ENCODE peak calls at places on chromosome 11, in ten cellular contexts. A, X, U, S, M, W, F, Y, H and Q are unnamed samples.

GRCh38 chr11:132131962-132132361 is 761.5 kb downstream of the NTM start:
- DNase-seq in A (no peak), X (no peak), U (no peak), S (no peak), M (no peak), W (no peak), F (no peak), Y (no peak), H (no peak), Q (no peak)

GRCh38 chr11:120612363-120613263 is 101.1 kb downstream of the GRIK4 start:
- DNase-seq in A (peak), X (no peak), U (no peak), S (peak), M (peak), W (no peak), F (no peak), Y (peak), H (no peak), Q (no peak)

GRCh38 chr11:65558785-65559509 is 788 bp upstream of the LTBP3 start:
- DNase-seq in A (no peak), X (no peak), U (no peak), S (peak), M (no peak), W (peak), F (peak), Y (peak), H (no peak), Q (no peak)

GRCh38 chr11:36605221-36606216 is 7.5 kb upstream of the RAG2 start:
- DNase-seq in A (no peak), X (no peak), U (no peak), S (no peak), M (no peak), W (no peak), F (no peak), Y (no peak), H (no peak), Q (no peak)

GRCh38 chr11:33227578-33228261 is 29.5 kb upstream of the HIPK3 start:
- DNase-seq in A (no peak), X (no peak), U (no peak), S (no peak), M (no peak), W (no peak), F (no peak), Y (no peak), H (no peak), Q (no peak)

GRCh38 chr11:111591187-111591960 is 10.9 kb upstream of the SIK2 start:
- DNase-seq in A (no peak), X (no peak), U (no peak), S (no peak), M (no peak), W (no peak), F (no peak), Y (no peak), H (no peak), Q (no peak)

GRCh38 chr11:7892059-7892699 is 38.9 kb downstream of the OR10A6 start:
- DNase-seq in A (no peak), X (no peak), U (no peak), S (no peak), M (no peak), W (no peak), F (no peak), Y (no peak), H (no peak), Q (no peak)

GRCh38 chr11:42778193-42778592 is 533.6 kb upstream of the API5 start:
- DNase-seq in A (no peak), X (no peak), U (no peak), S (no peak), M (no peak), W (no peak), F (no peak), Y (no peak), H (no peak), Q (no peak)

GRCh38 chr11:57001674-57002401 is 13.1 kb downstream of the OR5AK2 start:
- DNase-seq in A (no peak), X (no peak), U (no peak), S (no peak), M (no peak), W (no peak), F (no peak), Y (peak), H (no peak), Q (no peak)

GRCh38 chr11:83625336-83625735 is 339.2 kb upstream of the CCDC90B start:
- DNase-seq in A (no peak), X (no peak), U (no peak), S (no peak), M (no peak), W (no peak), F (no peak), Y (no peak), H (no peak), Q (no peak)

GRCh38 chr11:19595840-19596751 is 116.5 kb upstream of the NAV2 start:
- DNase-seq in A (no peak), X (no peak), U (no peak), S (no peak), M (no peak), W (peak), F (no peak), Y (peak), H (no peak), Q (no peak)

GRCh38 chr11:11982975-11983374 is 25.5 kb downstream of the DKK3 start:
- DNase-seq in A (no peak), X (no peak), U (no peak), S (no peak), M (no peak), W (no peak), F (no peak), Y (no peak), H (no peak), Q (no peak)

GRCh38 chr11:5107285-5107684 is 30.9 kb downstream of the OR52A5 start:
- DNase-seq in A (no peak), X (no peak), U (no peak), S (no peak), M (no peak), W (no peak), F (no peak), Y (no peak), H (no peak), Q (no peak)

GRCh38 chr11:26231252-26231661 is 100.7 kb upstream of the ANO3 start:
- DNase-seq in A (no peak), X (no peak), U (no peak), S (no peak), M (no peak), W (no peak), F (no peak), Y (peak), H (no peak), Q (no peak)

GRCh38 chr11:31821235-31821764 is 10.2 kb upstream of the PAX6 start:
- DNase-seq in A (no peak), X (no peak), U (no peak), S (no peak), M (no peak), W (no peak), F (no peak), Y (no peak), H (no peak), Q (no peak)

GRCh38 chr11:9160166-9160565 is 68.8 kb upstream of the SCUBE2 start:
- DNase-seq in A (no peak), X (no peak), U (no peak), S (no peak), M (no peak), W (no peak), F (no peak), Y (no peak), H (no peak), Q (no peak)

GRCh38 chr11:65274734-65275682 is 13.2 kb downstream of the POLA2 start:
- DNase-seq in A (no peak), X (no peak), U (peak), S (peak), M (peak), W (peak), F (peak), Y (peak), H (no peak), Q (peak)

DNA sequence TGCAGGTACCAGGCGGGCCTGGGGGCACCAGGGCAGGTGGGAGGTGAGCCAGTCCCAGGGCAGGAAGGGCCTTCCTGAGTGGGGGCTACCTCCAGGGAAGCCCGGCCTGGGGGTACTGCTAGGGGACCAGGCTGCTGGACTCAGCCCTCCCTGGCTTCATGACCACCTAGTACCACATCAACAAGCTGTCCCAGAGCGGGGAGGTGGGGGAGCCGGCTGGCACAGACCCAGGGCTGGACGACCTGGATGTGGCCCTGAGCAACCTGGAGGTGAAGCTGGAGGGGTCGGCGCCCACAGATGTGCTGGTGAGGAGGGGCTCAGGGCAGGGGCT is 6.7 kb downstream of the TRPT1 start:
- DNase-seq in A (no peak), X (no peak), U (no peak), S (no peak), M (no peak), W (no peak), F (no peak), Y (no peak), H (no peak), Q (no peak)
- TF ChIP-seq EP300 in A (no peak), X (no peak), U (no peak), S (no peak), M (no peak), W (no peak), F (no peak), Y (no peak), H (no peak), Q (no peak)

GRCh38 chr11:2522636-2523255 is 77.9 kb downstream of the KCNQ1 start:
- DNase-seq in A (no peak), X (peak), U (no peak), S (peak), M (peak), W (peak), F (peak), Y (no peak), H (peak), Q (peak)
- TF ChIP-seq EP300 in A (no peak), X (no peak), U (no peak), S (no peak), M (no peak), W (no peak), F (no peak), Y (no peak), H (no peak), Q (no peak)

GRCh38 chr11:108224908-108225786 is 2.3 kb downstream of the ATM start:
- DNase-seq in A (no peak), X (no peak), U (peak), S (no peak), M (no peak), W (no peak), F (no peak), Y (no peak), H (no peak), Q (no peak)
- TF ChIP-seq EP300 in A (peak), X (no peak), U (no peak), S (no peak), M (no peak), W (no peak), F (no peak), Y (no peak), H (no peak), Q (no peak)

GRCh38 chr11:70556884-70557741 is 158.8 kb downstream of the CTTN start:
- DNase-seq in A (no peak), X (no peak), U (no peak), S (no peak), M (peak), W (no peak), F (no peak), Y (peak), H (no peak), Q (no peak)
- TF ChIP-seq EP300 in A (no peak), X (no peak), U (no peak), S (no peak), M (no peak), W (no peak), F (no peak), Y (no peak), H (no peak), Q (no peak)

GRCh38 chr11:47631473-47631872 is 10.9 kb downstream of the MTCH2 start:
- DNase-seq in A (no peak), X (no peak), U (no peak), S (no peak), M (no peak), W (no peak), F (no peak), Y (peak), H (no peak), Q (no peak)
- TF ChIP-seq EP300 in A (no peak), X (no peak), U (no peak), S (no peak), M (no peak), W (no peak), F (no peak), Y (no peak), H (no peak), Q (no peak)

GRCh38 chr11:109894242-109894641 is 198.9 kb upstream of the ZC3H12C start:
- DNase-seq in A (no peak), X (no peak), U (no peak), S (no peak), M (no peak), W (no peak), F (no peak), Y (no peak), H (no peak), Q (no peak)
- TF ChIP-seq EP300 in A (no peak), X (no peak), U (no peak), S (no peak), M (no peak), W (no peak), F (no peak), Y (no peak), H (no peak), Q (no peak)